ENCODE peak calls at places on chromosomes 7 and 10, in four cellular contexts. One of them, this sample, is unnamed.
A peak's percentile ranks its signal among the peaks of the same experiment; 100 is the strongest.

GRCh38 chr7:135335628-135336139 is 102.0 kb downstream of the STRA8 start:
- DNase-seq in H1: peak; percentile 93
- DNase-seq in GM12891: peak; percentile 39
- DNase-seq in transverse colon: peak; percentile 71
- DNase-seq in this sample: peak; percentile 40

GRCh38 chr10:79331709-79332108 is 15.6 kb upstream of the PPIF start:
- DNase-seq in H1: no peak
- DNase-seq in GM12891: no peak
- DNase-seq in transverse colon: no peak
- DNase-seq in this sample: peak; percentile 45

GRCh38 chr10:1550616-1551015 is 186.7 kb downstream of the ADARB2 start:
- DNase-seq in H1: no peak
- DNase-seq in GM12891: no peak
- DNase-seq in transverse colon: no peak
- DNase-seq in this sample: no peak

GRCh38 chr7:86733783-86734182 is 90.1 kb downstream of the GRM3 start:
- DNase-seq in H1: no peak
- DNase-seq in GM12891: no peak
- DNase-seq in transverse colon: no peak
- DNase-seq in this sample: no peak

GRCh38 chr7:69219381-69219780 is 378.9 kb upstream of the AUTS2 start:
- DNase-seq in H1: no peak
- DNase-seq in GM12891: no peak
- DNase-seq in transverse colon: no peak
- DNase-seq in this sample: no peak

GRCh38 chr10:12708921-12709320 is 292.6 kb downstream of the CCDC3 start:
- DNase-seq in H1: no peak
- DNase-seq in GM12891: no peak
- DNase-seq in transverse colon: no peak
- DNase-seq in this sample: no peak

GRCh38 chr10:6218692-6219493 is 16.2 kb downstream of the PFKFB3 start:
- DNase-seq in H1: no peak
- DNase-seq in GM12891: no peak
- DNase-seq in transverse colon: no peak
- DNase-seq in this sample: peak; percentile 24

GRCh38 chr10:77556990-77557601 is 80.5 kb downstream of the KCNMA1 start:
- DNase-seq in H1: no peak
- DNase-seq in GM12891: no peak
- DNase-seq in transverse colon: no peak
- DNase-seq in this sample: no peak

GRCh38 chr7:55086413-55087201 is 67.8 kb downstream of the EGFR start:
- DNase-seq in H1: no peak
- DNase-seq in GM12891: no peak
- DNase-seq in transverse colon: no peak
- DNase-seq in this sample: peak; percentile 91

GRCh38 chr10:47028466-47028865 is 117.2 kb downstream of the PTPN20 start:
- DNase-seq in H1: peak; percentile 28
- DNase-seq in GM12891: no peak
- DNase-seq in transverse colon: no peak
- DNase-seq in this sample: no peak

GRCh38 chr7:115968166-115968565 is 62.4 kb downstream of the TFEC start:
- DNase-seq in H1: no peak
- DNase-seq in GM12891: no peak
- DNase-seq in transverse colon: no peak
- DNase-seq in this sample: no peak

GRCh38 chr10:69651362-69651761 is 21.3 kb downstream of the FAM241B start:
- DNase-seq in H1: no peak
- DNase-seq in GM12891: no peak
- DNase-seq in transverse colon: no peak
- DNase-seq in this sample: no peak

GRCh38 chr7:34904987-34905386 is 132.3 kb downstream of the DPY19L1 start:
- DNase-seq in H1: no peak
- DNase-seq in GM12891: no peak
- DNase-seq in transverse colon: no peak
- DNase-seq in this sample: no peak

DNA sequence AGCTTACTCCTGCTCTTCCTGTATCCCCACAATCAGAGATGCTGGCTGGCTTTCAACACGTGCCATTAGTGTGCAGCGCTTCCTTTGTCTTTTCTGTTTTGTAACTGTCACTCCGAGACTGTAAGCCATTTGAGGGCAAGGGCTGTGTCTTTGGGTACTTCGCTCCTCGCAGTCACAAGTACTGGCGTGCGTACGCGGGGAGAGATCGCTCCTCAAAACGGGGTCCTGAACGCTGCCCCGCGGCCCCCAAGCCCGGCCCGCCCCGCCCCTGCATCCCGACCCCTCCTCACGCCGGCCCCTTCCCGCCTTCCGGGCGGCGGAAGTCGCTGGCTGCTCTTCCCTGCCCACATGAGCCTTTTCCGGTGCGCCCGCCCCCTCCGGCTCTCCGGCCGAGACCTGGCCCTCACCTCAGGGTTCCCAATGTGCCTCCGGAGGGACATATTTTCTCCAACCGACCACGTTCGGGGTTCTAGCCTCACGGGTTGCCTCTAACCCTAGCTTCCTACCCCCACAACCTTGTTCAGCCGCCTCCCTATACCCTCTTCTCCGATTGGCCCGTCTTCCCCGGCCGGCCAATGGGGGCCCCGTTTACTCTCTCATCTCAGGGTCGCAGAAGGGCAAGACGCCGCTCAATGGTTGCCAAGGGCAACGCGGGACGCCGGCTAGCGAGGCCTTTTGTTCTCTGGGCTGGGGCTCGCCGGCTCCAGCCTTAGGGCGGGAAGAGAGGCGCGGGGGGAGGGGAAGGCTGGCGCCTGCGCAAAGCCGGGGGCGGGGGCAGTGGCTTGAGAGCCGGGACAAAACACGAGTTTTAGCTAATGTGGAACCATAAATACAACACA is at the start of gene CEP41:
- DNase-seq in H1: peak; percentile 98
- DNase-seq in GM12891: peak; percentile 90
- DNase-seq in transverse colon: peak; percentile 96
- DNase-seq in this sample: peak; percentile 94
- TF ChIP-seq POLR2A in H1: no peak
- TF ChIP-seq POLR2A in GM12891: peak; percentile 28
- TF ChIP-seq POLR2A in transverse colon: no peak
- TF ChIP-seq POLR2A in this sample: no peak

DNA sequence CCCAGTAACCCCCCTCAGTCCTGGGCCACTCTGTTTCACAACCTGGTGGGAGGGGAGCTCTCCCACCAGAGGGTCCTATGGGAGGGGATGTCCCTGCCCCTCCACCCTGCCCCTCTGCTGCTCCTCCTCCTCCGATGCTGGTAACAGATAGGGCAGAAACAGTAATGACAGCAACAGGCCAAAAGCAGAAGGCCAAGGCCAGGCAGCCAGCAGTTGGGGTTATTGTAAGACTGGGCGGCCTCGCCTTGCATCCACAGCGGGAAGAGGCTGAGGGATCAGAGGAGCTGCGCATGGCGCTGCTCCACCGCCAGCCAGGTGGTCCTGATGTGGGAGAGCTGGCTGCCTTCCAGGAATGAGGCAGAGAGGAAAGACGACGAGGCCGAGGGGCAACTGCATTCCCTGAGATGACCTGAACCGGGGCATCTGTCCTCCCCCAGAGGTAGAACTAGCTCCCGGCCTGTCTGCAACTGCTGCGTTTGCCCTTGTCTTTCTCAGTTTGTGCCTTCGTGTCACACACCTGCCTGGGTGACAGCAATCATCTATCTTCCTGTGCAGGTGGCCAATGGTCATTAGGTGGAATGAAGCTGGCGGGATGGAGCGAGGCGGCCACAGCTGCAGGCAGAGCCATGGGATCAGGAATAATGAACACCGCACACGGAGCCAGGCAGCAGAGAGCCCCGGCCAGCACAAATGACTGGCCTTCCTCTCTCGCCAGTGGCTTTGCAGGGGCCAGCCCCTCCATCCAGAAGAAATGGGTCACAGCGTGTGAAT is 54.0 kb upstream of the CACUL1 start:
- DNase-seq in H1: no peak
- DNase-seq in GM12891: no peak
- DNase-seq in transverse colon: no peak
- DNase-seq in this sample: no peak
- TF ChIP-seq POLR2A in H1: no peak
- TF ChIP-seq POLR2A in GM12891: no peak
- TF ChIP-seq POLR2A in transverse colon: no peak
- TF ChIP-seq POLR2A in this sample: no peak

DNA sequence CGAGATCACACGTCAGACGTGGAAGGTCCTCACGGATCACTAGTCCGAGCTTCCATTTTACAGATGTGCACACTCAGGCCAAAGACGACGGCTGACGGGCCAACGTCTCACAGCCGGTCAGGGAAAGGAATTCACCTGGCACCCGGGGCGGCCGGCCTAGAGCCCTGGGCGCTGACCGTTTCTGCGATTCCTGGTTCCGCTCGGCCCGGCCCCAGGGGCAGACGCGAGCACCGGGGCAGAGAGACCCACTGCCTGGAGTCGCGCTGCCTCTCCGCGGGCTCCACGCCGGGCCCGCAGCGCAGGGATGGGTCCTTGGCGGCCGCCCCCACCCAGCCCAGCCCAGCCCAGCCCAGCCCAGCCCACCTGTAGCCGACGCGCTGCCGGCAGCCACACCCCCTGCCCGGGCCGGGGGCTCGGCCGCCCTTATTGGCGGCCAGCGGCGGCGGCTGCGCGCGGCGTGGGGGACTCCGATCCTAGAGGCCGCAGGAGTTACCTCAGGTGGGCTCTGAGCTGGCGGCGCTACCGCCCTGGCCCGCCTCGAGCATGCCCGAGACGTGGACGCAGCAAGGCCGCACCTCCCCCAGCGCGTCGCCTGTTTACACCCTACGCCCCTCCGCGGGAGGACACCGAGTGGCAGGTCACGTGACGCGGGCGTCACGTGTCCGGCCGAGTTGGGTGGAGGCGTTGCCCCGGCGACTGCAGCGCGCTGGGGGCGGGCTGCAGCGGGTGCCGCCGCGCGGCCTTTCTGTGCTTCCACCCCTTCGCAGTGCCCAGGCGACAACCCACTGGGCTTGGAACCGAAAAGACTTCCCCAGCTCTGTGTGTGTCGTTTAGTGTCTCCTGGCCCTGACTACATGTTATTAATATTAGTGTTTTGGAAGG is 78.1 kb downstream of the ZFAND4 start:
- DNase-seq in H1: peak; percentile 93
- DNase-seq in GM12891: peak; percentile 88
- DNase-seq in transverse colon: peak; percentile 94
- DNase-seq in this sample: peak; percentile 94
- TF ChIP-seq POLR2A in H1: no peak
- TF ChIP-seq POLR2A in GM12891: peak; percentile 33
- TF ChIP-seq POLR2A in transverse colon: peak; percentile 71
- TF ChIP-seq POLR2A in this sample: peak; percentile 33

GRCh38 chr7:151754142-151754590 is 122.7 kb downstream of the PRKAG2 start:
- DNase-seq in H1: peak; percentile 86
- DNase-seq in GM12891: peak; percentile 59
- DNase-seq in transverse colon: peak; percentile 74
- DNase-seq in this sample: peak; percentile 93
- TF ChIP-seq POLR2A in H1: no peak
- TF ChIP-seq POLR2A in GM12891: no peak
- TF ChIP-seq POLR2A in transverse colon: no peak
- TF ChIP-seq POLR2A in this sample: no peak

GRCh38 chr7:107890962-107891618 is at the start of gene DLD:
- DNase-seq in H1: peak; percentile 95
- DNase-seq in GM12891: peak; percentile 91
- DNase-seq in transverse colon: peak; percentile 96
- DNase-seq in this sample: peak; percentile 91
- TF ChIP-seq POLR2A in H1: no peak
- TF ChIP-seq POLR2A in GM12891: no peak
- TF ChIP-seq POLR2A in transverse colon: peak; percentile 94
- TF ChIP-seq POLR2A in this sample: peak; percentile 90

DNA sequence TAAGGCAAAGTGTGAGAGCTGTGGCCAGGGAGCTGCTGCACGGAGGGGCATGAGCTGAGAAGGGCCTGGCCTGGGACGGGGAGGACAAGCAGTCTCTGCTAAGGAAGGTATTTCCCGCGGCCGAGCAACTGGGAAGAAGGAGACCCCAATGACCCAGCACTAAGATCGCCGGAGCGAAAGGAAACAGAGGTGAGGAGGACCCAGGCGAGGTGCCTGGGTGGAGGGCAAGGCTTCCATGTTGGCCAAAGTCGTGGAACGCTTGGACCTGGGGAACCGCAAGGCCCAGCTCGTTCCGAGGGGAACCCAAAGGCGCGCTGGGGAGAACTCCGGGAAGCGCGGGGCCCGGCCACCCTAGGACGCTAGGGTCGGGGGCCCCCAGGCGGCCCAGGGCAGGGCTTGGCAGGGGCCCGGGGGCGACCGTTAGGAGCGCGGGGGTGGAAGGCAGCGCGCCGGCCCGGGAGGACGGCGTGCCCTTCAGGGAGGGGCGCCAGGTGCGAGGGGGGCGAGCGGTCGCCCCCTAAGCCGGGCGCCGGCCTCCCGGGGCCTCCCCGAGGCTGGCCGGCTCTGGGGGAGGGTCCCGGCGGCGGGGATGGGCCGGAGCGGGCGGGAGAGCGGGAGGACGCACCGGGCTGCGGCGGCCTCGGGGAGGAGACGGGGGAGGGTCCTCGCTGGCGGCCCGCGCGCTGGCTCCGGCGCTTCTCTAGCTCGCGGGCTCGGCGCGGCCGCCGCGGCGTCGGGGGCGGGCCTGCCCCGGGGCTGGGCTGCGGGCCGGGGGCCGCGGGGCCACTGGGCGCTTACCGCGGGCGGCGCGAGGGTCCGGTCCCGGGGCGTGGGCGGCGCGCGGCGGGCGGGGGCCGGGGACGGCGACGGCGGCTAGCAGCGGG is 496 bp downstream of the GIGYF1 start:
- DNase-seq in H1: no peak
- DNase-seq in GM12891: peak; percentile 43
- DNase-seq in transverse colon: no peak
- DNase-seq in this sample: no peak
- TF ChIP-seq POLR2A in H1: no peak
- TF ChIP-seq POLR2A in GM12891: no peak
- TF ChIP-seq POLR2A in transverse colon: no peak
- TF ChIP-seq POLR2A in this sample: no peak

DNA sequence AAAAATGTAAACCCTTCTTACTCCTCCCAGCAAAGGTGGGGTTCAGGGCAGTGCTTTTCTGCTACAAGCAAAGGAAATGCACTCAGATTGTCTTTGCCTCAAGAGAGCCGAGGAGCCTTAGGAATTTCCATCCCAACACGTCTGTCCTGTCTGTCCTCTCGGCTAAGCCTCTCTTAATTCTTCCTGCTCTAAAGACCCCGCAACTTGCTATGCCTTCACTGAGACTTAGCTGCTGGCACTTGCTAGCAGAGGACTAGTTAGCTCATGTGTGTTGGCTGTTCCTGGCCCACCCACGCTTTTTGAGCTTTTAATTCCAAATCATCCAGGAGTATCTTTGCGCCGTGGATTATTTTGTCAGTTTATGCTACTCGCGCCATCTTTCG is 481 bp upstream of the NPM3 start:
- DNase-seq in H1: no peak
- DNase-seq in GM12891: no peak
- DNase-seq in transverse colon: no peak
- DNase-seq in this sample: no peak
- TF ChIP-seq POLR2A in H1: no peak
- TF ChIP-seq POLR2A in GM12891: no peak
- TF ChIP-seq POLR2A in transverse colon: no peak
- TF ChIP-seq POLR2A in this sample: no peak